ENCODE peak calls at places on chromosomes 2 and 18, in five cellular contexts. F, V, G, S and R are unnamed samples.
A peak's percentile ranks its signal among the peaks of the same experiment; 100 is the strongest.

GRCh38 chr2:239055756-239056493 is 208.0 kb downstream of the TWIST2 start:
- DNase-seq in F (no peak), V (no peak), G (no peak), S (no peak), R (no peak)

GRCh38 chr2:161238264-161238558 is 70.0 kb upstream of the PSMD14 start:
- DNase-seq in F (no peak), V (no peak), G (no peak), S (no peak), R (peak; percentile 37)

GRCh38 chr2:46657042-46657504 is 177.7 kb downstream of the TMEM247 start:
- DNase-seq in F (peak; percentile 92), V (no peak), G (no peak), S (no peak), R (no peak)

GRCh38 chr2:195408196-195408595 is 248.8 kb upstream of the SLC39A10 start:
- DNase-seq in F (no peak), V (no peak), G (no peak), S (no peak), R (no peak)

GRCh38 chr2:188119112-188119838 is 172.4 kb upstream of the GULP1 start:
- DNase-seq in F (no peak), V (no peak), G (no peak), S (no peak), R (no peak)

GRCh38 chr2:226135861-226136548 is 663.6 kb downstream of the IRS1 start:
- DNase-seq in F (no peak), V (no peak), G (no peak), S (no peak), R (no peak)

GRCh38 chr18:55343396-55344073 is 244.5 kb downstream of the TCF4 start:
- DNase-seq in F (no peak), V (no peak), G (no peak), S (no peak), R (no peak)

GRCh38 chr2:46798041-46798440 is 117.6 kb downstream of the MCFD2 start:
- DNase-seq in F (no peak), V (no peak), G (no peak), S (no peak), R (no peak)

GRCh38 chr2:233501198-233502076 is 65.1 kb downstream of the USP40 start:
- DNase-seq in F (no peak), V (no peak), G (no peak), S (peak; percentile 67), R (no peak)

GRCh38 chr18:35378206-35378795 is 1.2 kb upstream of the ZNF396 start:
- DNase-seq in F (no peak), V (no peak), G (no peak), S (no peak), R (no peak)

GRCh38 chr18:9466911-9467310 is 8.4 kb upstream of the RALBP1 start:
- DNase-seq in F (no peak), V (no peak), G (no peak), S (no peak), R (no peak)

GRCh38 chr18:23068692-23069305 is 66.5 kb upstream of the CABLES1 start:
- DNase-seq in F (no peak), V (no peak), G (no peak), S (no peak), R (no peak)

GRCh38 chr2:42652086-42652485 is 83.7 kb downstream of the MTA3 start:
- DNase-seq in F (no peak), V (no peak), G (no peak), S (no peak), R (no peak)

GRCh38 chr2:241659150-241659739 is 21.8 kb downstream of the ATG4B start:
- DNase-seq in F (no peak), V (peak; percentile 50), G (no peak), S (peak; percentile 78), R (peak; percentile 10)

GRCh38 chr2:201116115-201116958 is at the start of gene CFLAR:
- DNase-seq in F (peak; percentile 94), V (peak; percentile 77), G (peak; percentile 76), S (peak; percentile 91), R (peak; percentile 65)

GRCh38 chr2:242052421-242052820 is 182.9 kb downstream of the RTP5 start:
- DNase-seq in F (no peak), V (no peak), G (no peak), S (no peak), R (no peak)

GRCh38 chr2:16371751-16372150 is 293.9 kb downstream of the CYRIA start:
- DNase-seq in F (no peak), V (no peak), G (no peak), S (no peak), R (no peak)

GRCh38 chr2:127219716-127220090 is 396 bp downstream of the CYP27C1 start:
- DNase-seq in F (no peak), V (no peak), G (no peak), S (no peak), R (no peak)

GRCh38 chr18:61362511-61362910 is 29.3 kb downstream of the CDH20 start:
- DNase-seq in F (no peak), V (no peak), G (no peak), S (no peak), R (no peak)

GRCh38 chr2:238573065-238573778 is 146.5 kb downstream of the ASB1 start:
- DNase-seq in F (no peak), V (no peak), G (no peak), S (no peak), R (no peak)

GRCh38 chr18:52869942-52870907 is 530.2 kb downstream of the DCC start:
- DNase-seq in F (no peak), V (no peak), G (no peak), S (no peak), R (no peak)

GRCh38 chr2:18455256-18455862 is 105.1 kb downstream of the RDH14 start:
- DNase-seq in F (no peak), V (no peak), G (no peak), S (peak; percentile 47), R (no peak)

GRCh38 chr2:168136392-168136977 is 110.9 kb downstream of the STK39 start:
- DNase-seq in F (no peak), V (no peak), G (no peak), S (no peak), R (no peak)

GRCh38 chr2:219514196-219514761 is at the start of gene ASIC4:
- DNase-seq in F (no peak), V (no peak), G (no peak), S (no peak), R (no peak)

GRCh38 chr18:79546781-79547272 is 132.8 kb upstream of the CTDP1 start:
- DNase-seq in F (no peak), V (no peak), G (no peak), S (no peak), R (no peak)

GRCh38 chr2:229852565-229852964 is 69.2 kb downstream of the TRIP12 start:
- DNase-seq in F (no peak), V (no peak), G (peak; percentile 31), S (peak; percentile 85), R (no peak)

GRCh38 chr18:2114765-2115164 is 456.5 kb downstream of the METTL4 start:
- DNase-seq in F (peak; percentile 88), V (no peak), G (no peak), S (no peak), R (no peak)

GRCh38 chr2:167749641-167750040 is 497.8 kb downstream of the STK39 start:
- DNase-seq in F (no peak), V (no peak), G (no peak), S (no peak), R (no peak)

GRCh38 chr2:224754129-224754528 is 38.0 kb upstream of the CCDC195 start:
- DNase-seq in F (no peak), V (no peak), G (no peak), S (peak; percentile 8), R (no peak)

GRCh38 chr2:86556508-86556907 is 6.7 kb downstream of the CHMP3 start:
- DNase-seq in F (no peak), V (no peak), G (no peak), S (no peak), R (no peak)
- H3K27ac ChIP-seq in F (peak overlapping the region; percentile 64), V (no peak overlapping the region), G (no peak overlapping the region), S (no peak overlapping the region), R (no peak overlapping the region)

GRCh38 chr18:63320690-63321265 is 1.2 kb upstream of the BCL2 start:
- DNase-seq in F (no peak), V (peak; percentile 32), G (no peak), S (no peak), R (peak; percentile 46)

GRCh38 chr18:63321291-63321690 is 1.7 kb upstream of the BCL2 start:
- DNase-seq in F (no peak), V (no peak), G (no peak), S (no peak), R (no peak)

GRCh38 chr18:63322908-63323634 is 3.5 kb upstream of the BCL2 start:
- DNase-seq in F (no peak), V (no peak), G (no peak), S (peak; percentile 51), R (peak; percentile 24)

GRCh38 chr18:63320041-63320689 is 596 bp upstream of the BCL2 start:
- DNase-seq in F (peak; percentile 94), V (peak; percentile 85), G (peak; percentile 84), S (peak; percentile 63), R (peak; percentile 69)

DNA sequence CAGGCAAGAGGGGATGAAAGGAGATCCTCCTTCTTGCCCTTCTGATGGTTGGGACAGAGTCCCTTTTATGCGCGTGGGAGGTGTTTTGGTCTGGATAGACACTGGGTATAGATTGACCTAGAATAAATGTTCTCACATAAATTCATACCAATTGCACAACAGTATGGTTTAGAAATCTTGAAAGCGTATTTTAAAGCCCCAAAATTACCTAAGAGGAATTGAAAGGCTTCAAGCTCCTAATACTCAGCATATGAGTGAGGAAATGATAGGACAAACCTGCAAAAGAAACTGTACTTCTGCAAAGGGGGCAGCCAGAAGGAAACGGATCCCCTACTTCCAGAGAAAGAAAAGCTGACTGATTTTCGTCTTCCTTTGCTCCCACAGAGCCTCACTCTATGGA is 2.7 kb upstream of the BCL2 start:
- DNase-seq in F (no peak), V (no peak), G (no peak), S (no peak), R (no peak)
- H3K27ac ChIP-seq in F (peak overlapping the region; percentile 52), V (peak overlapping the region; percentile 49), G (no peak overlapping the region), S (no peak overlapping the region), R (peak overlapping the region; percentile 58)

DNA sequence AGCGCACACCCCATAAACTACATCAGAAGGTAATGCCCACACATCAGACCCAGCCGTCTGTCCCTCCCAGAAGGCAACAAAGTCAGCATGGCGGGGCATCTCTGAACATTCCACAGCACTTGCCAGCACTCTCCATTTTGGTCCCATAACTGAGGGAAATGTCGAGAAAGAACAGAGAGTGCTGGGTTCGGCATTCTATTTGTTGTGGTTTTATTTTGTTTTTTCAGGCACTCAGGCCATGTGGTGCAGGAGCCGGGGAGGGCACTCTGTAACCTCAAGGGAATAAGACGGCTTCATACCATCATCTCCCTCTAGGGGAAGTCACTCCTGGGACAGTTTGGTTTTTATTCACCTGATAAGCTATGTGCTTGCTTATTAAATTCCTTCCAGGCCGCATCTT is 156.0 kb downstream of the SEPTIN10 start:
- DNase-seq in F (no peak), V (no peak), G (no peak), S (no peak), R (no peak)
- H3K27ac ChIP-seq in F (no peak overlapping the region), V (no peak overlapping the region), G (no peak overlapping the region), S (no peak overlapping the region), R (no peak overlapping the region)

DNA sequence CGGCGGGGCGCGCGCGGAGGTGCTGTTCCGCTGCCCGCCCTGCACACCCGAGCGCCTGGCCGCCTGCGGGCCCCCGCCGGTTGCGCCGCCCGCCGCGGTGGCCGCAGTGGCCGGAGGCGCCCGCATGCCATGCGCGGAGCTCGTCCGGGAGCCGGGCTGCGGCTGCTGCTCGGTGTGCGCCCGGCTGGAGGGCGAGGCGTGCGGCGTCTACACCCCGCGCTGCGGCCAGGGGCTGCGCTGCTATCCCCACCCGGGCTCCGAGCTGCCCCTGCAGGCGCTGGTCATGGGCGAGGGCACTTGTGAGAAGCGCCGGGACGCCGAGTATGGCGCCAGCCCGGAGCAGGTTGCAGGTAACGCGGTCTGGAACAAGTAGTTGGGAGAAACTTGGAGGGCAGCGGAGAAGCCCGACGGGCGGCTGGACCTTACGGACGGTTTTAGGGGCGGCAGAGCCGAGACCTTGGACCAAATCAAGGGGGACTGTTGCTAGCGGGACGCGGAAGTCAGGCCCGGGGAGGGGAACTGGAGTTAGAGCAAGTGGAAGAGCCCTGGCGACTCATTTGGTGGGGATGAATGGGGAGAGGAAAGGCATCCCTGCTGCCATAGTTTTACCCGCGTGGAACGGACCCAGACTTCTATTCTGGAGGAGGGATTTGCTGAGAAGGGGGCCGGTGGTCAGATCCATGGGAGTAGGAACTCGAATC is 546 bp downstream of the IGFBP2 start:
- DNase-seq in F (no peak), V (no peak), G (no peak), S (no peak), R (no peak)
- H3K27ac ChIP-seq in F (peak overlapping the region; percentile 84), V (peak overlapping the region; percentile 75), G (no peak overlapping the region), S (peak overlapping the region; percentile 1), R (no peak overlapping the region)